ENCODE peak calls at places on chromosomes 4 and X, in five cellular contexts. S, T, U, K and V are unnamed samples.

GRCh38 chr4:146638801-146639351 is at the start of gene POU4F2:
- DNase-seq in S (peak), T (no peak), U (peak), K (no peak), V (no peak)

GRCh38 chr4:15396157-15396800 is 31.6 kb upstream of the C1QTNF7 start:
- DNase-seq in S (peak), T (peak), U (peak), K (peak), V (peak)

GRCh38 chrX:29397506-29397905 is 810.3 kb downstream of the IL1RAPL1 start:
- DNase-seq in S (peak), T (no peak), U (no peak), K (no peak), V (no peak)

GRCh38 chrX:13144927-13145659 is 100.7 kb upstream of the FAM9C start:
- DNase-seq in S (peak), T (no peak), U (no peak), K (no peak), V (no peak)

GRCh38 chr4:123291329-123291728 is 105.3 kb upstream of the SPRY1 start:
- DNase-seq in S (no peak), T (no peak), U (no peak), K (no peak), V (no peak)

GRCh38 chrX:9848718-9849481 is 62.7 kb downstream of the SHROOM2 start:
- DNase-seq in S (no peak), T (no peak), U (no peak), K (no peak), V (no peak)

GRCh38 chr4:173766231-173766630 is 236.2 kb upstream of the HAND2 start:
- DNase-seq in S (no peak), T (no peak), U (no peak), K (no peak), V (no peak)

GRCh38 chr4:184824776-184825393 is 883 bp downstream of the ACSL1 start:
- DNase-seq in S (no peak), T (no peak), U (no peak), K (no peak), V (no peak)

GRCh38 chr4:169100656-169101055 is 90.6 kb upstream of the CBR4 start:
- DNase-seq in S (no peak), T (no peak), U (no peak), K (no peak), V (no peak)

GRCh38 chrX:39396358-39396995 is 595.2 kb downstream of the MID1IP1 start:
- DNase-seq in S (no peak), T (no peak), U (no peak), K (no peak), V (no peak)

GRCh38 chr4:2698951-2699505 is 57.1 kb downstream of the TNIP2 start:
- DNase-seq in S (no peak), T (no peak), U (no peak), K (no peak), V (no peak)

GRCh38 chr4:38958453-38958852 is 73.8 kb downstream of the TMEM156 start:
- DNase-seq in S (no peak), T (no peak), U (no peak), K (no peak), V (no peak)

GRCh38 chrX:35040871-35041270 is 98.3 kb downstream of the FAM47B start:
- DNase-seq in S (no peak), T (no peak), U (no peak), K (no peak), V (no peak)

GRCh38 chr4:173642509-173642908 is 112.5 kb upstream of the HAND2 start:
- DNase-seq in S (no peak), T (no peak), U (no peak), K (no peak), V (no peak)

GRCh38 chr4:101439926-101440325 is 92.6 kb upstream of the PPP3CA start:
- DNase-seq in S (peak), T (no peak), U (no peak), K (no peak), V (no peak)

GRCh38 chr4:53805291-53805690 is 214.0 kb upstream of the LNX1 start:
- DNase-seq in S (no peak), T (no peak), U (no peak), K (no peak), V (no peak)

GRCh38 chrX:95903490-95903889 is 781.2 kb upstream of the DIAPH2 start:
- DNase-seq in S (no peak), T (no peak), U (no peak), K (no peak), V (no peak)

GRCh38 chrX:78712381-78712780 is 35.1 kb upstream of the LPAR4 start:
- DNase-seq in S (no peak), T (no peak), U (no peak), K (no peak), V (no peak)

GRCh38 chrX:24169211-24169610 is 19.7 kb downstream of the ZFX start:
- DNase-seq in S (peak), T (no peak), U (no peak), K (no peak), V (no peak)

GRCh38 chr4:104015680-104016079 is 295.9 kb upstream of the TACR3 start:
- DNase-seq in S (no peak), T (no peak), U (peak), K (peak), V (peak)

GRCh38 chr4:183130328-183131155 is 31.5 kb downstream of the WWC2 start:
- DNase-seq in S (peak), T (no peak), U (no peak), K (no peak), V (no peak)

GRCh38 chr4:100494166-100494565 is 23.7 kb downstream of the EMCN start:
- DNase-seq in S (peak), T (no peak), U (no peak), K (no peak), V (no peak)

GRCh38 chrX:111376897-111377601 is 34.9 kb downstream of the DCX start:
- DNase-seq in S (no peak), T (no peak), U (peak), K (no peak), V (peak)

GRCh38 chrX:69015564-69016218 is 149.6 kb downstream of the PJA1 start:
- DNase-seq in S (no peak), T (no peak), U (no peak), K (no peak), V (no peak)

GRCh38 chr4:72496119-72496518 is 72.9 kb downstream of the ADAMTS3 start:
- DNase-seq in S (peak), T (no peak), U (no peak), K (no peak), V (no peak)

GRCh38 chrX:65587616-65588526 is 53.3 kb upstream of the LAS1L start:
- DNase-seq in S (peak), T (no peak), U (peak), K (no peak), V (no peak)
- H3K4me2 ChIP-seq in S (peak), T (no peak), U (peak), K (no peak), V (no peak)

GRCh38 chr4:106708604-106708876 is 327.6 kb downstream of the DKK2 start:
- DNase-seq in S (no peak), T (no peak), U (no peak), K (no peak), V (no peak)
- H3K4me2 ChIP-seq in S (no peak), T (no peak), U (no peak), K (no peak), V (no peak)

GRCh38 chrX:120242807-120243206 is 7.8 kb upstream of the ZBTB33 start:
- DNase-seq in S (peak), T (no peak), U (no peak), K (no peak), V (no peak)
- H3K4me2 ChIP-seq in S (no peak), T (no peak), U (no peak), K (no peak), V (no peak)

DNA sequence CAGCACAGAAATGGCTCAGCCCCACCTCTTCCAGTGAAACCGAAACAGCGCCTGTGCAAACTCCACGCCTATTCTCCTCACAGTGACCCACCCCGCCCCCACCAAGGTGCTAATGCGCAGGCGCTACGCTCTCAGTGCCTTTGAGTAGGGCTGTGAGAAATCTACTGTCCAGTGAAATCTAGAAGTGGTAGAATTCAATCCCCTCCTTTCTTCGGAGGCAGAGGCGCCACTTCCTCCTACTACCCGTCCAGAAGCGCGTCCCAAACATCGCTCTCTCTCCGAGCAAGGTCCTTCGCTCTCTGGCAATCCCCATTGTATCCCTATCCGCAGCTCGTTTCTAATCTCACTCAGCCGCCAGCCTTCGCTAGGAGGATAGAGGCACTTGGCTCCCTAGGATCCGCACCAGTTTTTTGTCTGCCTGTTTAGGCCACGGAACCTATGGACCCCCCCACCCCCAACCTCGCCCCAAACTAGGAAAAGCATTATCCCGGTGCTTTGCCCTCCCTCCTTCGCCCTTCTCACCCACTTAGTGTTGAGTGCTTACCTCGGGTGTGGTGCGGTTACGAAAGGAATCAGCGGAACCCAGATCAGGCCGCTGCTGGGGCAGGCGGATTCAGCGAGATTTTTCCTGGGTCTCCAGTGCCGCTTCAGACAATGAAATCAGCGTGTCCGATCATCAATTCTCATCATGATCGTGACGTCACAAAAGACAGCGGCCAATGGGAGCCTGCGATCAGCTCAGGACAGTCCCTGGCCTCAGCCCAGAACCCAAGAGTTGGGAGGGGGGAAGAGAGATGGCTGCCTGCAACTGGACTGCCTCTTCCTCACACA is at the start of gene HDX:
- DNase-seq in S (peak), T (no peak), U (peak), K (no peak), V (peak)
- H3K4me2 ChIP-seq in S (peak), T (peak), U (peak), K (no peak), V (peak)

GRCh38 chr4:140877781-140878180 is 121.6 kb upstream of the TBC1D9 start:
- DNase-seq in S (no peak), T (no peak), U (no peak), K (no peak), V (no peak)
- H3K4me2 ChIP-seq in S (no peak), T (no peak), U (no peak), K (no peak), V (no peak)

GRCh38 chrX:107935664-107936433 is 46.3 kb downstream of the TEX13B start:
- DNase-seq in S (peak), T (no peak), U (peak), K (no peak), V (no peak)

GRCh38 chrX:107934262-107934661 is 47.9 kb downstream of the TEX13B start:
- DNase-seq in S (peak), T (no peak), U (no peak), K (no peak), V (no peak)

GRCh38 chrX:107936434-107936730 is 45.8 kb downstream of the TEX13B start:
- DNase-seq in S (no peak), T (no peak), U (no peak), K (no peak), V (no peak)

GRCh38 chrX:107940095-107940494 is 42.1 kb downstream of the TEX13B start:
- DNase-seq in S (no peak), T (no peak), U (peak), K (no peak), V (no peak)

DNA sequence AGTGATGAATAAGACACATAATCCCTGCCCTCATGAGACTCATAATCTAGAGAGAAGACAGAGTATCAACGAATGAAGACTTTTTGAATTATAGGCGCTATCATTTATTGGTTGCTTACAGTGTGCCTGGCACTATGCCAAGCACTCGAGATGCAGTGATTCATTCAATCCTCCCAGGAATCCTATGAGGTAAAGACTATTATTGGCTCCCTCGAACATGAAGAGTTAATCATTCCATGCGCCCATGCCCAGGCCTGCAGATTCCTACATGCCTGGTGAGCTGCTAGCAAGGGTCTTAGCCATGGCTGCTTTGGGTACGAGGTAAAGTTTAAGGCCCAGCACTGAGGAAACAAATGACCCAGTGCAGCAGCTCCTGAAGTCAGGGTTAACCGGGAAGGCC is 47.0 kb downstream of the TEX13B start:
- DNase-seq in S (peak), T (no peak), U (no peak), K (no peak), V (no peak)
- H3K4me2 ChIP-seq in S (no peak), T (peak), U (peak), K (no peak), V (no peak)

GRCh38 chr4:163592207-163592606 is 97.7 kb downstream of the TMA16 start:
- DNase-seq in S (no peak), T (no peak), U (no peak), K (no peak), V (no peak)

GRCh38 chr4:163587867-163588266 is 93.4 kb downstream of the TMA16 start:
- DNase-seq in S (no peak), T (no peak), U (no peak), K (no peak), V (peak)

GRCh38 chr4:163590103-163590502 is 95.6 kb downstream of the TMA16 start:
- DNase-seq in S (no peak), T (no peak), U (no peak), K (no peak), V (no peak)

GRCh38 chr4:163591614-163592020 is 97.1 kb downstream of the TMA16 start:
- DNase-seq in S (no peak), T (no peak), U (no peak), K (no peak), V (no peak)

GRCh38 chr4:163590609-163591264 is 96.2 kb downstream of the TMA16 start:
- DNase-seq in S (no peak), T (no peak), U (no peak), K (no peak), V (no peak)
- H3K4me2 ChIP-seq in S (no peak), T (no peak), U (no peak), K (no peak), V (no peak)

DNA sequence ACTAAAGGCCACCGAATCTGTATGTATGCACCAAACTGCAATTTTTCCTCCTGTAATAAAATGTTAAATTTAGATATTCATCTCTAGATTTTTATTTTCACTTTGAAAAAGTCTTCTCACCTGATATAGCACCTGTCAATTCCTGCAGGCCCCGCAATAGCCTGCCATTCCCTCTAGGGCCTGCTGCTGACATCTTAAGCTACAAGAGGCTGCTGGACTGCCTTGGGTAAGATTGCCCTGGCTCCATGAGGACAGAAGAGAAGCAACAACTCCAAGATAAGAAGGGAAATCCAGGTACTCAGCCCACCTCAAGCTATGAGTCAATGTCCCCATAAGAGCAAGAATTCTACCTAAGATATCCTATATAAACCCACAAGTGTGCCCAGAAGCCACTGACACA is 230.2 kb upstream of the AGTR2 start:
- DNase-seq in S (no peak), T (no peak), U (no peak), K (no peak), V (no peak)
- H3K4me2 ChIP-seq in S (no peak), T (no peak), U (no peak), K (no peak), V (no peak)